ENCODE peak calls at places on chromosome 13, in nine cellular contexts. One of them, this sample, is unnamed.

GRCh38 chr13:48398450-48399095 is 14.3 kb downstream of the LPAR6 start:
- DNase-seq in NCI-H345: no peak
- DNase-seq in astrocyte of the spinal cord: no peak
- DNase-seq in neural progenitor cell: no peak
- DNase-seq in ELR: peak; percentile 55
- DNase-seq in H4: no peak
- DNase-seq in NCI-H1105 treated with DMSO at 0.1 percent for 48 hours: no peak
- DNase-seq in nephron progenitor cell: no peak
- DNase-seq in right cardiac atrium: no peak
- DNase-seq in this sample: peak; percentile 20

GRCh38 chr13:90015565-90016507 is 1331.7 kb upstream of the MIR17HG start:
- DNase-seq in NCI-H345: no peak
- DNase-seq in astrocyte of the spinal cord: no peak
- DNase-seq in neural progenitor cell: no peak
- DNase-seq in ELR: peak; percentile 26
- DNase-seq in H4: no peak
- DNase-seq in NCI-H1105 treated with DMSO at 0.1 percent for 48 hours: no peak
- DNase-seq in nephron progenitor cell: no peak
- DNase-seq in right cardiac atrium: no peak
- DNase-seq in this sample: peak; percentile 12

GRCh38 chr13:43376596-43376995 is 353.2 kb downstream of the DNAJC15 start:
- DNase-seq in NCI-H345: no peak
- DNase-seq in astrocyte of the spinal cord: no peak
- DNase-seq in neural progenitor cell: no peak
- DNase-seq in ELR: no peak
- DNase-seq in H4: no peak
- DNase-seq in NCI-H1105 treated with DMSO at 0.1 percent for 48 hours: no peak
- DNase-seq in nephron progenitor cell: no peak
- DNase-seq in right cardiac atrium: no peak
- DNase-seq in this sample: no peak

GRCh38 chr13:112690242-112690943 is 555 bp downstream of the ATP11A start:
- DNase-seq in NCI-H345: peak; percentile 46
- DNase-seq in astrocyte of the spinal cord: peak; percentile 26
- DNase-seq in neural progenitor cell: peak; percentile 81
- DNase-seq in ELR: peak; percentile 54
- DNase-seq in H4: no peak
- DNase-seq in NCI-H1105 treated with DMSO at 0.1 percent for 48 hours: peak; percentile 39
- DNase-seq in nephron progenitor cell: peak; percentile 64
- DNase-seq in right cardiac atrium: peak; percentile 83
- DNase-seq in this sample: peak; percentile 32

GRCh38 chr13:55244991-55245644 is 1895.6 kb upstream of the PRR20A start:
- DNase-seq in NCI-H345: no peak
- DNase-seq in astrocyte of the spinal cord: no peak
- DNase-seq in neural progenitor cell: peak; percentile 70
- DNase-seq in ELR: no peak
- DNase-seq in H4: no peak
- DNase-seq in NCI-H1105 treated with DMSO at 0.1 percent for 48 hours: peak; percentile 8
- DNase-seq in nephron progenitor cell: peak; percentile 14
- DNase-seq in right cardiac atrium: no peak
- DNase-seq in this sample: no peak

GRCh38 chr13:46062190-46062589 is 9.6 kb upstream of the ZC3H13 start:
- DNase-seq in NCI-H345: no peak
- DNase-seq in astrocyte of the spinal cord: peak; percentile 11
- DNase-seq in neural progenitor cell: no peak
- DNase-seq in ELR: peak; percentile 93
- DNase-seq in H4: no peak
- DNase-seq in NCI-H1105 treated with DMSO at 0.1 percent for 48 hours: no peak
- DNase-seq in nephron progenitor cell: no peak
- DNase-seq in right cardiac atrium: no peak
- DNase-seq in this sample: no peak

GRCh38 chr13:80214050-80214449 is 126.9 kb downstream of the SPRY2 start:
- DNase-seq in NCI-H345: no peak
- DNase-seq in astrocyte of the spinal cord: no peak
- DNase-seq in neural progenitor cell: no peak
- DNase-seq in ELR: no peak
- DNase-seq in H4: no peak
- DNase-seq in NCI-H1105 treated with DMSO at 0.1 percent for 48 hours: no peak
- DNase-seq in nephron progenitor cell: no peak
- DNase-seq in right cardiac atrium: no peak
- DNase-seq in this sample: no peak

GRCh38 chr13:50236898-50237318 is 221.7 kb downstream of the KCNRG start:
- DNase-seq in NCI-H345: no peak
- DNase-seq in astrocyte of the spinal cord: peak; percentile 8
- DNase-seq in neural progenitor cell: no peak
- DNase-seq in ELR: no peak
- DNase-seq in H4: no peak
- DNase-seq in NCI-H1105 treated with DMSO at 0.1 percent for 48 hours: no peak
- DNase-seq in nephron progenitor cell: no peak
- DNase-seq in right cardiac atrium: no peak
- DNase-seq in this sample: no peak

GRCh38 chr13:48492123-48493075 is 40.5 kb downstream of the RCBTB2 start:
- DNase-seq in NCI-H345: no peak
- DNase-seq in astrocyte of the spinal cord: no peak
- DNase-seq in neural progenitor cell: no peak
- DNase-seq in ELR: peak; percentile 86
- DNase-seq in H4: no peak
- DNase-seq in NCI-H1105 treated with DMSO at 0.1 percent for 48 hours: no peak
- DNase-seq in nephron progenitor cell: no peak
- DNase-seq in right cardiac atrium: peak; percentile 94
- DNase-seq in this sample: no peak

GRCh38 chr13:96898212-96898611 is 96.1 kb downstream of the OXGR1 start:
- DNase-seq in NCI-H345: no peak
- DNase-seq in astrocyte of the spinal cord: peak; percentile 43
- DNase-seq in neural progenitor cell: no peak
- DNase-seq in ELR: peak; percentile 11
- DNase-seq in H4: peak; percentile 5
- DNase-seq in NCI-H1105 treated with DMSO at 0.1 percent for 48 hours: no peak
- DNase-seq in nephron progenitor cell: no peak
- DNase-seq in right cardiac atrium: no peak
- DNase-seq in this sample: no peak

GRCh38 chr13:34011552-34012085 is 193.7 kb downstream of the RFC3 start:
- DNase-seq in NCI-H345: peak; percentile 62
- DNase-seq in astrocyte of the spinal cord: peak; percentile 21
- DNase-seq in neural progenitor cell: peak; percentile 12
- DNase-seq in ELR: no peak
- DNase-seq in H4: no peak
- DNase-seq in NCI-H1105 treated with DMSO at 0.1 percent for 48 hours: no peak
- DNase-seq in nephron progenitor cell: no peak
- DNase-seq in right cardiac atrium: no peak
- DNase-seq in this sample: no peak

GRCh38 chr13:26679945-26680516 is 80.6 kb downstream of the GPR12 start:
- DNase-seq in NCI-H345: no peak
- DNase-seq in astrocyte of the spinal cord: peak; percentile 39
- DNase-seq in neural progenitor cell: peak; percentile 77
- DNase-seq in ELR: no peak
- DNase-seq in H4: peak; percentile 23
- DNase-seq in NCI-H1105 treated with DMSO at 0.1 percent for 48 hours: no peak
- DNase-seq in nephron progenitor cell: peak; percentile 64
- DNase-seq in right cardiac atrium: no peak
- DNase-seq in this sample: no peak

GRCh38 chr13:99178636-99179035 is 22.0 kb upstream of the UBAC2 start:
- DNase-seq in NCI-H345: no peak
- DNase-seq in astrocyte of the spinal cord: no peak
- DNase-seq in neural progenitor cell: no peak
- DNase-seq in ELR: no peak
- DNase-seq in H4: no peak
- DNase-seq in NCI-H1105 treated with DMSO at 0.1 percent for 48 hours: no peak
- DNase-seq in nephron progenitor cell: no peak
- DNase-seq in right cardiac atrium: peak; percentile 59
- DNase-seq in this sample: no peak

GRCh38 chr13:92126399-92126798 is 728.0 kb downstream of the GPC5 start:
- DNase-seq in NCI-H345: no peak
- DNase-seq in astrocyte of the spinal cord: no peak
- DNase-seq in neural progenitor cell: no peak
- DNase-seq in ELR: no peak
- DNase-seq in H4: no peak
- DNase-seq in NCI-H1105 treated with DMSO at 0.1 percent for 48 hours: no peak
- DNase-seq in nephron progenitor cell: no peak
- DNase-seq in right cardiac atrium: no peak
- DNase-seq in this sample: no peak

GRCh38 chr13:18921063-18921462 is 260.6 kb downstream of the TUBA3C start:
- DNase-seq in NCI-H345: no peak
- DNase-seq in astrocyte of the spinal cord: no peak
- DNase-seq in neural progenitor cell: no peak
- DNase-seq in ELR: no peak
- DNase-seq in H4: no peak
- DNase-seq in NCI-H1105 treated with DMSO at 0.1 percent for 48 hours: no peak
- DNase-seq in nephron progenitor cell: no peak
- DNase-seq in right cardiac atrium: no peak
- DNase-seq in this sample: no peak

GRCh38 chr13:86020350-86021002 is 221.3 kb upstream of the SLITRK6 start:
- DNase-seq in NCI-H345: peak; percentile 28
- DNase-seq in astrocyte of the spinal cord: peak; percentile 90
- DNase-seq in neural progenitor cell: no peak
- DNase-seq in ELR: peak; percentile 73
- DNase-seq in H4: peak; percentile 20
- DNase-seq in NCI-H1105 treated with DMSO at 0.1 percent for 48 hours: peak; percentile 57
- DNase-seq in nephron progenitor cell: no peak
- DNase-seq in right cardiac atrium: no peak
- DNase-seq in this sample: peak; percentile 54

GRCh38 chr13:48448963-48449614 is 36.2 kb upstream of the LPAR6 start:
- DNase-seq in NCI-H345: no peak
- DNase-seq in astrocyte of the spinal cord: peak; percentile 69
- DNase-seq in neural progenitor cell: no peak
- DNase-seq in ELR: peak; percentile 81
- DNase-seq in H4: no peak
- DNase-seq in NCI-H1105 treated with DMSO at 0.1 percent for 48 hours: no peak
- DNase-seq in nephron progenitor cell: no peak
- DNase-seq in right cardiac atrium: no peak
- DNase-seq in this sample: no peak

GRCh38 chr13:27728271-27728670 is 64.0 kb upstream of the GSX1 start:
- DNase-seq in NCI-H345: no peak
- DNase-seq in astrocyte of the spinal cord: no peak
- DNase-seq in neural progenitor cell: peak; percentile 55
- DNase-seq in ELR: peak; percentile 15
- DNase-seq in H4: no peak
- DNase-seq in NCI-H1105 treated with DMSO at 0.1 percent for 48 hours: no peak
- DNase-seq in nephron progenitor cell: peak; percentile 28
- DNase-seq in right cardiac atrium: no peak
- DNase-seq in this sample: no peak

GRCh38 chr13:45564108-45564507 is 51.4 kb downstream of the ERICH6B start:
- DNase-seq in NCI-H345: peak; percentile 34
- DNase-seq in astrocyte of the spinal cord: peak; percentile 64
- DNase-seq in neural progenitor cell: no peak
- DNase-seq in ELR: peak; percentile 59
- DNase-seq in H4: peak; percentile 38
- DNase-seq in NCI-H1105 treated with DMSO at 0.1 percent for 48 hours: no peak
- DNase-seq in nephron progenitor cell: no peak
- DNase-seq in right cardiac atrium: no peak
- DNase-seq in this sample: peak; percentile 30

GRCh38 chr13:31968473-31968872 is 63.1 kb upstream of the FRY start:
- DNase-seq in NCI-H345: no peak
- DNase-seq in astrocyte of the spinal cord: no peak
- DNase-seq in neural progenitor cell: no peak
- DNase-seq in ELR: no peak
- DNase-seq in H4: no peak
- DNase-seq in NCI-H1105 treated with DMSO at 0.1 percent for 48 hours: no peak
- DNase-seq in nephron progenitor cell: no peak
- DNase-seq in right cardiac atrium: no peak
- DNase-seq in this sample: no peak

GRCh38 chr13:36174923-36175322 is 39.4 kb downstream of the SOHLH2 start:
- DNase-seq in NCI-H345: no peak
- DNase-seq in astrocyte of the spinal cord: no peak
- DNase-seq in neural progenitor cell: no peak
- DNase-seq in ELR: no peak
- DNase-seq in H4: no peak
- DNase-seq in NCI-H1105 treated with DMSO at 0.1 percent for 48 hours: no peak
- DNase-seq in nephron progenitor cell: no peak
- DNase-seq in right cardiac atrium: no peak
- DNase-seq in this sample: no peak

GRCh38 chr13:23715762-23716235 is 145.6 kb downstream of the TNFRSF19 start:
- DNase-seq in NCI-H345: peak; percentile 10
- DNase-seq in astrocyte of the spinal cord: no peak
- DNase-seq in neural progenitor cell: no peak
- DNase-seq in ELR: peak; percentile 35
- DNase-seq in H4: peak; percentile 9
- DNase-seq in NCI-H1105 treated with DMSO at 0.1 percent for 48 hours: no peak
- DNase-seq in nephron progenitor cell: peak; percentile 20
- DNase-seq in right cardiac atrium: peak; percentile 65
- DNase-seq in this sample: no peak

GRCh38 chr13:45718063-45718462 is 15.9 kb downstream of the CBY2 start:
- DNase-seq in NCI-H345: no peak
- DNase-seq in astrocyte of the spinal cord: peak; percentile 22
- DNase-seq in neural progenitor cell: peak; percentile 70
- DNase-seq in ELR: peak; percentile 51
- DNase-seq in H4: peak; percentile 22
- DNase-seq in NCI-H1105 treated with DMSO at 0.1 percent for 48 hours: peak; percentile 0
- DNase-seq in nephron progenitor cell: no peak
- DNase-seq in right cardiac atrium: no peak
- DNase-seq in this sample: no peak

GRCh38 chr13:73714522-73714921 is 419.7 kb downstream of the KLF12 start:
- DNase-seq in NCI-H345: no peak
- DNase-seq in astrocyte of the spinal cord: no peak
- DNase-seq in neural progenitor cell: no peak
- DNase-seq in ELR: no peak
- DNase-seq in H4: no peak
- DNase-seq in NCI-H1105 treated with DMSO at 0.1 percent for 48 hours: no peak
- DNase-seq in nephron progenitor cell: no peak
- DNase-seq in right cardiac atrium: no peak
- DNase-seq in this sample: no peak

GRCh38 chr13:40503966-40504591 is 162.4 kb downstream of the FOXO1 start:
- DNase-seq in NCI-H345: no peak
- DNase-seq in astrocyte of the spinal cord: peak; percentile 89
- DNase-seq in neural progenitor cell: no peak
- DNase-seq in ELR: peak; percentile 41
- DNase-seq in H4: no peak
- DNase-seq in NCI-H1105 treated with DMSO at 0.1 percent for 48 hours: no peak
- DNase-seq in nephron progenitor cell: no peak
- DNase-seq in right cardiac atrium: no peak
- DNase-seq in this sample: peak; percentile 88

GRCh38 chr13:37681295-37682032 is 82.9 kb upstream of the POSTN start:
- DNase-seq in NCI-H345: no peak
- DNase-seq in astrocyte of the spinal cord: peak; percentile 92
- DNase-seq in neural progenitor cell: no peak
- DNase-seq in ELR: peak; percentile 56
- DNase-seq in H4: peak; percentile 45
- DNase-seq in NCI-H1105 treated with DMSO at 0.1 percent for 48 hours: no peak
- DNase-seq in nephron progenitor cell: no peak
- DNase-seq in right cardiac atrium: no peak
- DNase-seq in this sample: no peak

GRCh38 chr13:107441279-107441678 is 774.1 kb downstream of the LIG4 start:
- DNase-seq in NCI-H345: no peak
- DNase-seq in astrocyte of the spinal cord: peak; percentile 85
- DNase-seq in neural progenitor cell: no peak
- DNase-seq in ELR: peak; percentile 33
- DNase-seq in H4: no peak
- DNase-seq in NCI-H1105 treated with DMSO at 0.1 percent for 48 hours: no peak
- DNase-seq in nephron progenitor cell: no peak
- DNase-seq in right cardiac atrium: no peak
- DNase-seq in this sample: peak; percentile 35

GRCh38 chr13:30338952-30339351 is 31.6 kb upstream of the KATNAL1 start:
- DNase-seq in NCI-H345: no peak
- DNase-seq in astrocyte of the spinal cord: no peak
- DNase-seq in neural progenitor cell: no peak
- DNase-seq in ELR: no peak
- DNase-seq in H4: no peak
- DNase-seq in NCI-H1105 treated with DMSO at 0.1 percent for 48 hours: no peak
- DNase-seq in nephron progenitor cell: no peak
- DNase-seq in right cardiac atrium: no peak
- DNase-seq in this sample: no peak

This sample was measured in Caki2.